ENCODE peak calls at places on chromosomes 6 and 20, in nine cellular contexts. M is neural crest cell, E is RWPE1, K is omental fat pad, A is esophagus squamous epithelium, P is endothelial cell of umbilical vein, Q is AG04449, Z is lung, U is cardiac muscle cell. L is an unnamed sample.

GRCh38 chr6:149062653-149063348 is 254.7 kb upstream of the TAB2 start:
- DNase-seq in M (no peak), K (no peak), P (no peak), A (no peak), U (no peak), Q (no peak), Z (no peak), E (no peak), L (no peak)

GRCh38 chr20:61531553-61532345 is 279.7 kb downstream of the CDH4 start:
- DNase-seq in Q (no peak), K (no peak), P (no peak), M (no peak), Z (no peak), U (peak; percentile 10), E (peak; percentile 98), A (no peak), L (no peak)

GRCh38 chr20:3282271-3283221 is 43.6 kb upstream of the SLC4A11 start:
- DNase-seq in U (no peak), A (no peak), Z (no peak), E (no peak), M (no peak), K (no peak), Q (no peak), P (no peak), L (no peak)

GRCh38 chr6:138430361-138431145 is 26.5 kb downstream of the HEBP2 start:
- DNase-seq in P (no peak), E (no peak), U (no peak), K (no peak), A (no peak), Z (no peak), M (no peak), Q (no peak), L (no peak)

GRCh38 chr6:145887969-145888368 is 73.4 kb upstream of the FBXO30 start:
- DNase-seq in P (peak; percentile 70), Q (no peak), E (no peak), U (peak; percentile 36), Z (no peak), M (no peak), A (no peak), K (no peak), L (no peak)

GRCh38 chr20:44395183-44395962 is 39.9 kb downstream of the HNF4A start:
- DNase-seq in U (no peak), M (no peak), E (no peak), K (no peak), Q (no peak), P (no peak), A (no peak), Z (no peak), L (no peak)

GRCh38 chr6:62393608-62394007 is 107.6 kb upstream of the KHDRBS2 start:
- DNase-seq in Q (no peak), E (no peak), Z (no peak), U (no peak), P (no peak), K (no peak), M (no peak), A (no peak), L (no peak)

GRCh38 chr20:5703542-5704215 is 46.5 kb upstream of the SHLD1 start:
- DNase-seq in K (no peak), A (no peak), M (no peak), Z (no peak), E (no peak), U (peak; percentile 12), P (peak; percentile 35), Q (no peak), L (no peak)

GRCh38 chr6:81818778-81819491 is 66.5 kb upstream of the TENT5A start:
- DNase-seq in K (no peak), E (no peak), U (peak; percentile 23), A (no peak), Z (no peak), Q (no peak), P (no peak), M (no peak), L (no peak)

GRCh38 chr6:136991614-136992013 is 53.2 kb downstream of the IL20RA start:
- DNase-seq in M (no peak), P (no peak), Z (no peak), A (no peak), K (no peak), E (no peak), Q (no peak), U (peak; percentile 25), L (no peak)

GRCh38 chr20:22795897-22796296 is 211.5 kb upstream of the FOXA2 start:
- DNase-seq in Q (peak; percentile 96), M (no peak), P (peak; percentile 98), A (no peak), E (peak; percentile 85), K (no peak), Z (no peak), U (peak; percentile 98), L (no peak)

GRCh38 chr6:166584813-166585429 is 1.6 kb downstream of the RAMACL start:
- DNase-seq in Q (peak; percentile 50), E (no peak), A (no peak), Z (no peak), P (no peak), K (no peak), M (no peak), U (no peak), L (no peak)

GRCh38 chr6:157825243-157825904 is 2.3 kb downstream of the SNX9 start:
- DNase-seq in P (peak; percentile 95), M (no peak), A (no peak), Q (no peak), U (peak; percentile 67), K (no peak), E (no peak), Z (no peak), L (no peak)
- TF ChIP-seq CTCF in P (no peak), M (no peak), A (no peak), Q (no peak), U (no peak), K (no peak), E (no peak), Z (no peak), L (no peak)

DNA sequence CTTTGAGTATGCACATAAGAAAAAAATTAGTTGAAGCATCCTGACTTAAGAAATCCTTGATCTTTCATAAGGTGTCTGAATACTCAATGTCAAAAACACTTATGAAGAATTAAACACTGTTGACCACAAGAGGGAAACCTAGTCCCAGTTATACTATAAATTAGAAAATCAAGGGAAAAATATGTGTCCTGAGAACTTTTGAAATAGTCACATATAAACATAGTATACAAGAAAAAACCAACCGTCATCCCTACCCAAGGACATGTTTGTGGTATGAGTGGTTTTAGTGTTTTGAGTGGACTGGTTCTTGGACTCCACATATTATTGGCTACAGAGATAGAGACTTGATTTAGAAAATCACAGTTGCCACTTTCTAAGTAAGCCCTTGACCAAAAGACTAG is 7.6 kb upstream of the HLA-DRA start:
- DNase-seq in U (peak; percentile 58), P (peak; percentile 51), Q (no peak), M (no peak), Z (no peak), E (peak; percentile 30), A (no peak), K (no peak), L (no peak)
- TF ChIP-seq CTCF in U (peak; percentile 34), P (peak; percentile 12), Q (no peak), M (peak; percentile 82), Z (peak; percentile 44), E (no peak), A (no peak), K (no peak), L (peak; percentile 80)

DNA sequence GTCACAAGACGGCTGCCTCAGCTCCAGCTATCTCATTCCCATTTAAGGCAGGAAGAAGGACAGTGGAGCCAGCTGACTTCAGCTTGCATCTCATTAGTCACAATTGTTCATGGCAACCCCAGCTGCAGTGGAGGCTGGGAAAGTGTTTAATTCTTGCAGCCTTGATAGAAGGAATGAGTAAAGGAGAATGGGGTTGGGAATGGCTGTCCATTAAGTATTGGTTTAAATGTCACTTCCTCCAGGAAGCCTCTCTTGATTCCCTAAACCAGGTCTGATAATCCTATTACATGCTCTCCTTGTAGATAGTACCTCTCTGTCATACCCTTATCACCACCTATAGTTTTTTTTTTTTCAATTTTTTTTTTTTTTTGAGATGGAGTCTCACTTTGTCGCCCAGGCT is 166.4 kb downstream of the TFAP2C start:
- DNase-seq in M (no peak), A (no peak), K (no peak), E (no peak), Q (no peak), Z (no peak), U (no peak), P (no peak), L (no peak)
- TF ChIP-seq CTCF in M (no peak), A (no peak), K (no peak), E (no peak), Q (no peak), Z (no peak), U (no peak), P (no peak), L (no peak)

GRCh38 chr20:34875657-34876160 is 703 bp upstream of the ACSS2 start:
- DNase-seq in K (no peak), Q (no peak), M (no peak), P (no peak), U (no peak), Z (no peak), A (no peak), E (no peak), L (no peak)
- TF ChIP-seq CTCF in K (no peak), Q (no peak), M (no peak), P (no peak), U (no peak), Z (no peak), A (no peak), E (peak; percentile 66), L (peak; percentile 23)

GRCh38 chr6:73455865-73456629 is 4.0 kb upstream of the CGAS start:
- DNase-seq in E (peak; percentile 13), U (peak; percentile 88), Z (no peak), A (no peak), Q (no peak), K (no peak), M (no peak), P (no peak), L (no peak)

GRCh38 chr6:73452107-73452461 is at the start of gene CGAS:
- DNase-seq in K (peak; percentile 27), A (peak; percentile 46), Z (peak; percentile 76), P (peak; percentile 60), E (peak; percentile 57), M (no peak), Q (no peak), U (peak; percentile 74), L (no peak)

GRCh38 chr6:73451166-73452106 is 661 bp downstream of the CGAS start:
- DNase-seq in U (peak; percentile 59), Q (no peak), A (no peak), M (peak; percentile 8), Z (peak; percentile 31), P (peak; percentile 57), E (peak; percentile 51), K (no peak), L (no peak)
- TF ChIP-seq CTCF in U (no peak), Q (no peak), A (no peak), M (no peak), Z (no peak), P (no peak), E (no peak), K (no peak), L (no peak)

L was measured in type B pancreatic cell.